ENCODE peak calls at places on chromosomes 16 and 17, in five cellular contexts. K, U, T, C and R are unnamed samples.

GRCh38 chr17:41985919-41986318 is 19.3 kb downstream of the CNP start:
- DNase-seq in K (no peak), U (no peak), T (no peak), C (no peak), R (no peak)

GRCh38 chr16:49625311-49626035 is 230.4 kb downstream of the ZNF423 start:
- DNase-seq in K (no peak), U (no peak), T (no peak), C (no peak), R (peak; percentile 44)

GRCh38 chr17:40110026-40110425 is 9.6 kb upstream of the NR1D1 start:
- DNase-seq in K (peak; percentile 56), U (no peak), T (no peak), C (no peak), R (no peak)

GRCh38 chr17:40884708-40885512 is at the start of gene KRT20:
- DNase-seq in K (no peak), U (no peak), T (no peak), C (no peak), R (no peak)

GRCh38 chr17:930258-930657 is 49.3 kb downstream of the NXN start:
- DNase-seq in K (no peak), U (no peak), T (no peak), C (no peak), R (no peak)

GRCh38 chr17:79304907-79305306 is 230.3 kb downstream of the ENGASE start:
- DNase-seq in K (no peak), U (no peak), T (no peak), C (no peak), R (no peak)

GRCh38 chr16:56072096-56072495 is 119.2 kb upstream of the GNAO1 start:
- DNase-seq in K (no peak), U (no peak), T (no peak), C (no peak), R (no peak)

GRCh38 chr17:34287858-34288257 is 2.3 kb downstream of the CCL11 start:
- DNase-seq in K (peak; percentile 47), U (no peak), T (no peak), C (no peak), R (no peak)

GRCh38 chr17:50214986-50215730 is 13.7 kb upstream of the COL1A1 start:
- DNase-seq in K (no peak), U (no peak), T (no peak), C (no peak), R (peak; percentile 57)

GRCh38 chr17:40460585-40460975 is 17.3 kb downstream of the IGFBP4 start:
- DNase-seq in K (no peak), U (no peak), T (no peak), C (no peak), R (no peak)

GRCh38 chr17:3691539-3692166 is 4.3 kb downstream of the P2RX5 start:
- DNase-seq in K (no peak), U (no peak), T (no peak), C (no peak), R (no peak)

DNA sequence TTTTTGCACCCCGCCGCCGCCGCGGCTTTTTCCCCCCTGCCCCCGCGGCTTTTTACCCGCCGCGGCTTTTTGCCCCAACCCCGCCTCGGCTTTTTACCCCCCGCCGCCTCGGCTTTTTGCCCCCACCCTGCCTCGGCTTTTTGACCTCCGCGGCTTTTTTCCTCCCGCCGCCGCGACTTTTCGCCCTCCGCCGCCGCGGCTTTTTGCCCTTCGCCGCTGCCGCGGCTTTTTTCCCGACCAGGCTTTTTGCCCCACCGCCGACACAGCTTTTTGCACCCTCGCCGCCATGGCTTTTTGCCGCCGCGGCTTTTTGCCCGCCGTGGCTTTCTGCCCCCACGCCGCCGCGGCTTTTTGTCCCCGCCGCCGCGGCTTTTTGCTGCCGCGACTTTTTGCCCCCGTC is 137.0 kb upstream of the TP53TG3D start:
- DNase-seq in K (no peak), U (no peak), T (peak; percentile 46), C (peak; percentile 7), R (no peak)
- H3K4me3 ChIP-seq in K (no peak overlapping the region), U (peak overlapping the region; percentile 48), T (no peak overlapping the region), C (peak overlapping the region; percentile 68), R (peak overlapping the region; percentile 53)

DNA sequence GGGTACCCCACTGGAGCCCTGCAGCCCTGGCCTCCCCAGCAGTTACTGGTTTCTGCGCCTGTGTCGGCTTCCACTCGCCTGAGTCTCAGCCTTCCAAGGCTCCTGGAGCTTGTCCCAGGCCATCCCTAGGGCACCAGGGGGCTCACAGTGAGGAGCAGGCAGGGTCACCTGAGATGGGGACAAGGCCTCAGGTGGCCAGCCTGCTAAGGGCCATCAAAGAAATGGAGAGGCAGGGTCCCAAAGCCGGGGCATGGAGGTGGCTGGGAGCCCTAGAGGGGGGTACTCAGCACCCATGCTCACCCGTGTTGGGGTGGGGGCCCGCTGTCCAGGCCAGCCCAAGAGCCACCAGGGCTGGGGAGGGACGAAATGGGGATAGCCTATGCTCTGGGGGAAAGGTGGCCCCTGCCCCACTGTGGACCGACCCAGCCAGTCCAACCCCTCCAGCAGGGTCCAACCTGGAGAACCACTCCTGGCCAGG is 1.3 kb downstream of the FASN start:
- DNase-seq in K (no peak), U (no peak), T (no peak), C (no peak), R (no peak)
- H3K4me1 ChIP-seq in K (peaks cover 20% of the 10 kb centered on the region), U (peaks cover 39% of the 10 kb centered on the region), T (peaks cover 20% of the 10 kb centered on the region), C (peaks cover 47% of the 10 kb centered on the region), R (no peaks in the 10 kb centered on the region)

GRCh38 chr17:80367510-80367909 is 47.5 kb upstream of the ENDOV start:
- DNase-seq in K (no peak), U (no peak), T (no peak), C (no peak), R (no peak)
- H3K27me3 ChIP-seq in K (no peaks in the 10 kb centered on the region), U (no peaks in the 10 kb centered on the region), T (no peaks in the 10 kb centered on the region), C (no peaks in the 10 kb centered on the region), R (no peaks in the 10 kb centered on the region)

DNA sequence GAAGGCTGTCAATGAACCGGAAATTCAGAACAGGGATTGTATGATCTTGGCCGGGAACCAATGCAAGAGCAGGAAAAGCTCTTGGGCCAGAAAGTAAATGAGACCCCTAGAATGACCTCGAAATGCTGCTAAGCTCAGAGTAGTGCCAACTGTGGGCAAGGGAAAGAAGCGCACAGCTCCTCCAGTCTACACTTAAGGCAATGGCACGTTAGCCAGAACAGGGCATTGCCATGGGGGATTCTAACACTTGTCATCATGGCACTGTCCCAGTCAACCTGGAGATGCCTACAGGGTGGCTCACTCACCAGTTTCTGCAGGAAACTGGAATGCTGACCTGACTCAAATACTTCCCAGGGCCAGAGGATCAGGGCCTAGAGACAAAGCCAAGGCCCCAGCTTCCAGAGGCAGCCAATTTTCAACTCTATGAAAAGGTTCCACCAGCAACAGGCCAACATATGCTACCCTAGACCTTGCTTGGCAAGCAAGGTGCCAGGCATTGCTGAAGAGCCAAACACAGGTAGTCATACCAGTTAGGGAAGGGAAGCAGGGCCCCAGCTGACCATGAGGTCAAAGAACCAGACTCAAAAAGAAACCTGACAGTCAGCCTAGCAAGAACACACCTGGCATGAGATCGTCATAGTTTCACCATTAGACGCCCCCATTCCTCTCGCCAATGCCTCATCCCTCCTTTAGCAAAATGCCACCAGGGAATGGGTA is 34.9 kb downstream of the ARHGAP17 start:
- DNase-seq in K (peak; percentile 92), U (no peak), T (no peak), C (no peak), R (no peak)
- H3K4me3 ChIP-seq in K (no peak overlapping the region), U (no peak overlapping the region), T (no peak overlapping the region), C (peak overlapping the region; percentile 53), R (no peak overlapping the region)

DNA sequence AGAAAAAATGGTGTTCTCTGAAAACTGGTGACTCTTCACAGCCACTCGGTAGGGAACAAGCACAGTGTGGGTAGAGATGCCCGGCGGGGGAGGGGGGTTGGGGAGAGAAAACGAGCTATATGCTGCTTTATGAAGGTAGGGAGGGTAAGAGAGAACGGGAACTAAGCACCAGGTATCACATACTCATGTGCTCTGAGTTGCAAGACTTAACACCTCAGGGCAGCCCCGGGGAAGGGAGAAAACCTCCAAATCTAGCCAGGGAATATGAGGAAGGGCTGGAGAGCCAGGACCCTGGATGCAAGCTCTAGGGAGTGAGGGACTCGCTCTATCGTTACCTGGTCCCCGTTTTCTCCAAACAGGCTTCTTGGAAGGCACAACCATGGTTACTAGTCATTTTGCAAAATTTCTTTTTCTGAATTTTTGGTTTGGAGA is 35.3 kb downstream of the HIC1 start:
- DNase-seq in K (no peak), U (no peak), T (no peak), C (no peak), R (no peak)
- H3K4me1 ChIP-seq in K (peaks cover 59% of the 10 kb centered on the region), U (peaks cover 49% of the 10 kb centered on the region), T (peaks cover 36% of the 10 kb centered on the region), C (peaks cover 98% of the 10 kb centered on the region), R (peaks cover 73% of the 10 kb centered on the region)

GRCh38 chr17:18139498-18139897 is 30.9 kb downstream of the MYO15A start:
- DNase-seq in K (no peak), U (no peak), T (no peak), C (no peak), R (no peak)
- H3K27me3 ChIP-seq in K (no peaks in the 10 kb centered on the region), U (peaks cover 51% of the 10 kb centered on the region), T (no peaks in the 10 kb centered on the region), C (peaks cover 7% of the 10 kb centered on the region), R (no peaks in the 10 kb centered on the region)

GRCh38 chr16:27270389-27270788 is 1.8 kb upstream of the NSMCE1 start:
- DNase-seq in K (no peak), U (no peak), T (no peak), C (no peak), R (no peak)

GRCh38 chr16:27267037-27267677 is 1.4 kb downstream of the NSMCE1 start:
- DNase-seq in K (no peak), U (no peak), T (peak; percentile 15), C (no peak), R (no peak)

GRCh38 chr16:27268376-27269299 is at the start of gene NSMCE1:
- DNase-seq in K (peak; percentile 92), U (peak; percentile 99), T (peak; percentile 98), C (peak; percentile 99), R (peak; percentile 99)

GRCh38 chr16:27272076-27272475 is 3.5 kb upstream of the NSMCE1 start:
- DNase-seq in K (no peak), U (no peak), T (no peak), C (no peak), R (no peak)

DNA sequence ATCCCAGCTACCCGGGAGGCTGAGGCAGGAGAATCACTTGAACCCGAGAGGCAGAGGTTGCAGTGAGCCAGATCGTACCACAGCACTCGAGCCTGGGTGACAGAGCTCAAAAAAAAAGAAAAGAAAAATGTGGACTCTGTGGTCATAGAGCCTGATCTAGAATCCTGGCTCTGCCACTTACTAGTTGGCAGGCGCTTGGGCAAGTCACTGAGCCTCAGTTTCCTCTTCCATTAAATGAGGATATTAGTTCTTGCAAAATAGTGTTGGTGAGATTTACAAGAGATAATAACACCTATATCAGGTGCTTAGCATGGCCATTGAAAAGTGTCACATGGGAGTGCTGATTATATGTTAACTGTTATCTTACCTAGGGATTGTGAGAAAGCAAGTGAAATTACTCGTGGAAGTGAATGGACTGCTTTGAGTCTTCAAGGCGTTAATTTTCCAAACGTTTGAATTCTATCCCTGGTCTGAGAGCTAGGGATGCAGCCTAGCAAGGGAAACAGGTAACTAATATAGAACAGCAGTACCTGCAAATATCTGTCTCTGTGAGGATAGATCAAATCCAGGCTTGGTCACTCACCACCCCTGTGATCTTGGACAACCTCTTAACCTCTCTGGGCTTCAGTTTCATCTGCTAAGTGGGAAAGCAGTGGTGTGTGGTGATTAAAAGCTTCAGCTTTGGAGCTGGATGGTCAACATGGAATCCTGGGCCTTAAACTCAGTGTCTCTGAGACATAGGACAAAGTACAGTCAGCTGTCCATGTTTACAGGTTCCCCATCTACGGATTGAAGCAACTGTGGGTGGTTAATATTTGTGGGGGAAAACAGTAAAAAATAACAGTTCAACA is 953 bp upstream of the NSMCE1 start:
- DNase-seq in K (no peak), U (no peak), T (peak; percentile 37), C (no peak), R (no peak)
- H3K4me3 ChIP-seq in K (no peak overlapping the region), U (peak overlapping the region; percentile 80), T (peak overlapping the region; percentile 90), C (peak overlapping the region; percentile 83), R (no peak overlapping the region)

DNA sequence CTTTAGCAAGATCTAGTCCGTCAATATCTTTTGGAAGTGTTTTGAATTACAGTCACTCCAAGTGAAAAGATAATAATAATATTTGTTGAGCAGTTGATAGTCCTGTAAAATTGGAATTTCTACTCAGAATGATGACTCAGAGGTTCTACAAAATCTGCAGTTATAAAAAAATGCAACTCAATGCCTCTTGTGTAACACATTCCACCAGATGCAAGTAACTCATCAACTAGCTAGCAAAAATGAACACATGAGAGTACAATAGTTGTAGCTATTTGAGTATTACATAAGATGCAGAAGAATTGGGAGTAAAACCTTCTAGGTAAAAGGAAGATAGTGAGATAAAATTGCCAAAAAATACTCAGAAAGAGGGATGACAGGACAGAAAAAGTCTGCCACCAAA is 177.2 kb downstream of the CDH8 start:
- DNase-seq in K (no peak), U (no peak), T (no peak), C (no peak), R (no peak)
- H3K4me1 ChIP-seq in K (no peaks in the 10 kb centered on the region), U (no peaks in the 10 kb centered on the region), T (no peaks in the 10 kb centered on the region), C (no peaks in the 10 kb centered on the region), R (no peaks in the 10 kb centered on the region)